ENCODE peak calls at places on chromosomes 13 and 19, in ten cellular contexts. C, L, N, Y, P, K, Z, R, E and T are unnamed samples.

GRCh38 chr13:79581870-79582315 is 100.9 kb downstream of the NDFIP2 start:
- DNase-seq in P (no peak), Z (peak; percentile 56), C (peak; percentile 39), L (peak; percentile 75), K (no peak), N (peak; percentile 51), R (no peak), E (no peak), Y (peak; percentile 63), T (peak; percentile 89)

GRCh38 chr19:55069137-55069858 is 6.3 kb upstream of the RDH13 start:
- DNase-seq in N (peak; percentile 26), P (peak; percentile 25), L (peak; percentile 28), E (no peak), R (no peak), Z (peak; percentile 93), Y (no peak), K (no peak), C (peak; percentile 13), T (no peak)

GRCh38 chr19:40613669-40614594 is 12.8 kb downstream of the LTBP4 start:
- DNase-seq in N (peak; percentile 86), R (no peak), Z (peak; percentile 92), L (peak; percentile 84), Y (peak; percentile 87), K (no peak), E (peak; percentile 69), P (peak; percentile 71), C (peak; percentile 89), T (peak; percentile 85)

GRCh38 chr19:42401365-42402303 is 11.5 kb upstream of the CNFN start:
- DNase-seq in Z (peak; percentile 77), R (peak; percentile 57), Y (peak; percentile 74), N (peak; percentile 84), L (peak; percentile 83), K (peak; percentile 76), C (peak; percentile 59), P (peak; percentile 63), E (peak; percentile 88), T (peak; percentile 63)

GRCh38 chr19:1125601-1126533 is 22.1 kb downstream of the GPX4 start:
- DNase-seq in N (no peak), E (no peak), C (peak; percentile 81), L (no peak), R (no peak), P (no peak), Z (no peak), Y (no peak), K (no peak), T (peak; percentile 57)

GRCh38 chr13:98834254-98834960 is 81.9 kb upstream of the SLC15A1 start:
- DNase-seq in L (no peak), Y (no peak), R (no peak), N (no peak), K (no peak), C (no peak), Z (peak; percentile 91), E (no peak), P (no peak), T (no peak)

GRCh38 chr19:12703056-12703455 is 6.6 kb upstream of the FBXW9 start:
- DNase-seq in K (peak; percentile 50), P (no peak), R (peak; percentile 66), Y (peak; percentile 39), C (peak; percentile 34), N (peak; percentile 56), L (peak; percentile 53), Z (no peak), E (no peak), T (peak; percentile 71)

GRCh38 chr19:2237051-2237868 is 636 bp downstream of the SF3A2 start:
- DNase-seq in K (no peak), Z (no peak), L (no peak), E (no peak), N (no peak), C (no peak), P (no peak), Y (no peak), R (no peak), T (no peak)

GRCh38 chr13:61316647-61317046 is 99.0 kb downstream of the PCDH20 start:
- DNase-seq in E (no peak), Z (no peak), K (no peak), Y (no peak), P (no peak), R (no peak), N (no peak), C (no peak), L (no peak), T (no peak)

GRCh38 chr19:13155472-13156284 is 5.5 kb downstream of the IER2 start:
- DNase-seq in Y (peak; percentile 84), Z (no peak), C (peak; percentile 79), L (peak; percentile 95), E (peak; percentile 77), R (peak; percentile 54), P (peak; percentile 29), N (peak; percentile 90), K (peak; percentile 65), T (peak; percentile 91)

GRCh38 chr19:35029737-35030256 is 473 bp upstream of the SCN1B start:
- DNase-seq in Z (no peak), Y (no peak), N (no peak), P (no peak), K (no peak), L (no peak), R (no peak), C (no peak), E (no peak), T (peak; percentile 16)

GRCh38 chr13:106034201-106034600 is 501.3 kb downstream of the EFNB2 start:
- DNase-seq in P (no peak), L (peak; percentile 53), E (no peak), C (peak; percentile 83), Y (no peak), R (no peak), N (peak; percentile 33), Z (no peak), K (peak; percentile 3), T (no peak)

GRCh38 chr13:44283598-44283997 is 90.0 kb upstream of the SERP2 start:
- DNase-seq in Z (no peak), Y (no peak), N (no peak), L (no peak), K (no peak), E (no peak), P (no peak), R (no peak), C (no peak), T (no peak)

GRCh38 chr13:80524447-80525215 is 183.7 kb upstream of the SPRY2 start:
- DNase-seq in E (no peak), N (no peak), P (no peak), R (no peak), Z (peak; percentile 77), C (peak; percentile 21), K (no peak), Y (no peak), L (no peak), T (no peak)

GRCh38 chr13:44455781-44456180 is 82.2 kb downstream of the SERP2 start:
- DNase-seq in C (no peak), K (no peak), P (no peak), L (no peak), Y (no peak), Z (no peak), N (no peak), R (no peak), E (no peak), T (no peak)

GRCh38 chr13:109672545-109672944 is 113.8 kb downstream of the IRS2 start:
- DNase-seq in R (no peak), Z (no peak), L (no peak), Y (peak; percentile 62), E (no peak), K (no peak), P (no peak), N (no peak), C (peak; percentile 50), T (peak; percentile 50)

GRCh38 chr19:13633109-13633508 is 126.8 kb upstream of the CACNA1A start:
- DNase-seq in Z (no peak), R (peak; percentile 35), Y (peak; percentile 57), E (no peak), K (peak; percentile 47), C (peak; percentile 48), P (peak; percentile 98), L (peak; percentile 13), N (no peak), T (peak; percentile 91)

GRCh38 chr13:94444826-94445225 is 34.7 kb downstream of the DCT start:
- DNase-seq in Y (no peak), Z (no peak), P (no peak), R (no peak), E (no peak), C (no peak), K (no peak), L (no peak), N (no peak), T (no peak)

GRCh38 chr19:7983995-7984837 is 21.2 kb downstream of the ELAVL1 start:
- DNase-seq in K (no peak), L (no peak), E (no peak), Y (no peak), Z (peak; percentile 34), C (no peak), N (no peak), P (no peak), R (no peak), T (no peak)

GRCh38 chr13:106117035-106117434 is 418.4 kb downstream of the EFNB2 start:
- DNase-seq in Y (peak; percentile 27), R (no peak), C (peak; percentile 74), K (no peak), E (no peak), P (no peak), Z (peak; percentile 60), L (peak; percentile 6), N (no peak), T (no peak)

GRCh38 chr13:61275251-61275650 is 140.4 kb downstream of the PCDH20 start:
- DNase-seq in C (no peak), Z (no peak), R (peak; percentile 83), P (no peak), Y (no peak), E (no peak), K (no peak), L (no peak), N (no peak), T (no peak)

GRCh38 chr19:52533901-52534300 is 6.4 kb downstream of the ZNF808 start:
- DNase-seq in L (peak; percentile 5), C (no peak), R (no peak), Y (no peak), E (no peak), P (no peak), N (no peak), Z (peak; percentile 29), K (no peak), T (no peak)

GRCh38 chr19:5086725-5087439 is 118.0 kb downstream of the KDM4B start:
- DNase-seq in Z (no peak), K (no peak), Y (no peak), E (no peak), P (peak; percentile 78), L (no peak), R (no peak), N (no peak), C (no peak), T (no peak)

GRCh38 chr13:41916173-41916954 is 44.5 kb downstream of the VWA8 start:
- DNase-seq in R (peak; percentile 24), K (peak; percentile 31), E (no peak), Y (peak; percentile 85), C (peak; percentile 91), Z (peak; percentile 66), N (peak; percentile 79), P (no peak), L (peak; percentile 82), T (no peak)

GRCh38 chr13:100409132-100409531 is 179.5 kb downstream of the GGACT start:
- DNase-seq in C (no peak), Z (no peak), E (no peak), L (peak; percentile 15), R (peak; percentile 8), K (no peak), P (no peak), Y (no peak), N (peak; percentile 18), T (peak; percentile 7)

GRCh38 chr13:64725492-64725891 is 2504.6 kb downstream of the PCDH9 start:
- DNase-seq in C (no peak), R (no peak), Y (no peak), E (no peak), P (no peak), K (no peak), N (no peak), L (no peak), Z (no peak), T (no peak)

GRCh38 chr19:33395561-33396550 is 22.3 kb downstream of the CEBPG start:
- DNase-seq in K (no peak), R (no peak), P (no peak), E (no peak), Z (no peak), C (peak; percentile 49), N (peak; percentile 66), Y (peak; percentile 67), L (peak; percentile 73), T (peak; percentile 66)

GRCh38 chr13:36915891-36916640 is 4.0 kb downstream of the SMAD9 start:
- DNase-seq in N (no peak), K (no peak), Y (no peak), E (no peak), C (no peak), L (no peak), R (no peak), P (no peak), Z (no peak), T (no peak)